ENCODE peak calls at places on chromosomes 16 and 17, in four cellular contexts. One of them, this sample, is unnamed.

GRCh38 chr17:78600181-78600651 is 23.0 kb upstream of the DNAH17 start:
- DNase-seq in K562: peak; percentile 10
- DNase-seq in HepG2: no peak
- DNase-seq in GM12878: no peak
- DNase-seq in this sample: no peak

GRCh38 chr16:65394306-65394705 is 272.4 kb upstream of the CDH11 start:
- DNase-seq in GM12878: no peak
- DNase-seq in K562: no peak
- DNase-seq in HepG2: no peak
- DNase-seq in this sample: no peak

GRCh38 chr17:74016504-74016903 is 187.0 kb upstream of the RPL38 start:
- DNase-seq in HepG2: no peak
- DNase-seq in K562: no peak
- DNase-seq in GM12878: no peak
- DNase-seq in this sample: no peak

GRCh38 chr17:79681628-79682261 is 49.0 kb upstream of the ENPP7 start:
- DNase-seq in GM12878: no peak
- DNase-seq in HepG2: no peak
- DNase-seq in K562: no peak
- DNase-seq in this sample: no peak

GRCh38 chr17:79987187-79987889 is 48.3 kb downstream of the TBC1D16 start:
- DNase-seq in K562: no peak
- DNase-seq in HepG2: peak; percentile 82
- DNase-seq in GM12878: no peak
- DNase-seq in this sample: no peak

GRCh38 chr16:22220714-22221113 is 14.6 kb downstream of the EEF2K start:
- DNase-seq in GM12878: no peak
- DNase-seq in K562: no peak
- DNase-seq in HepG2: no peak
- DNase-seq in this sample: no peak

GRCh38 chr17:82200743-82201497 is 11.7 kb downstream of the CCDC57 start:
- DNase-seq in HepG2: no peak
- DNase-seq in GM12878: no peak
- DNase-seq in K562: peak; percentile 88
- DNase-seq in this sample: no peak

GRCh38 chr16:53848277-53848942 is 144.5 kb downstream of the FTO start:
- DNase-seq in HepG2: peak; percentile 31
- DNase-seq in K562: no peak
- DNase-seq in GM12878: no peak
- DNase-seq in this sample: no peak

GRCh38 chr17:28878981-28879380 is 18.6 kb downstream of the FLOT2 start:
- DNase-seq in HepG2: peak; percentile 57
- DNase-seq in K562: peak; percentile 83
- DNase-seq in GM12878: no peak
- DNase-seq in this sample: peak; percentile 80

GRCh38 chr17:81710514-81711308 is 1.4 kb upstream of the SLC25A10 start:
- DNase-seq in GM12878: no peak
- DNase-seq in K562: no peak
- DNase-seq in HepG2: peak; percentile 34
- DNase-seq in this sample: no peak

GRCh38 chr17:82424001-82424862 is 5.8 kb upstream of the OGFOD3 start:
- DNase-seq in GM12878: no peak
- DNase-seq in HepG2: peak; percentile 72
- DNase-seq in K562: peak; percentile 78
- DNase-seq in this sample: peak; percentile 62

GRCh38 chr16:4393243-4393606 is 21.6 kb downstream of the VASN start:
- DNase-seq in GM12878: no peak
- DNase-seq in HepG2: no peak
- DNase-seq in K562: no peak
- DNase-seq in this sample: no peak

GRCh38 chr16:88716601-88717001 is 10.3 kb downstream of the CTU2 start:
- DNase-seq in HepG2: no peak
- DNase-seq in K562: no peak
- DNase-seq in GM12878: no peak
- DNase-seq in this sample: no peak

GRCh38 chr17:77471984-77472836 is 331.4 kb downstream of the SEC14L1 start:
- DNase-seq in GM12878: no peak
- DNase-seq in HepG2: no peak
- DNase-seq in K562: peak; percentile 41
- DNase-seq in this sample: no peak

GRCh38 chr16:56625140-56625942 is at the start of gene MT1E:
- DNase-seq in GM12878: no peak
- DNase-seq in K562: no peak
- DNase-seq in HepG2: peak; percentile 63
- DNase-seq in this sample: peak; percentile 67

GRCh38 chr17:36823850-36824677 is 113.2 kb upstream of the LHX1 start:
- DNase-seq in HepG2: no peak
- DNase-seq in GM12878: no peak
- DNase-seq in K562: no peak
- DNase-seq in this sample: no peak

GRCh38 chr16:77834600-77834963 is 46.2 kb downstream of the VAT1L start:
- DNase-seq in GM12878: no peak
- DNase-seq in HepG2: no peak
- DNase-seq in K562: no peak
- DNase-seq in this sample: no peak

GRCh38 chr17:13001991-13002615 is 15.7 kb downstream of the ELAC2 start:
- DNase-seq in K562: no peak
- DNase-seq in GM12878: no peak
- DNase-seq in HepG2: no peak
- DNase-seq in this sample: no peak

GRCh38 chr17:32141690-32142037 is 638 bp upstream of the RHOT1 start:
- DNase-seq in GM12878: no peak
- DNase-seq in K562: no peak
- DNase-seq in HepG2: no peak
- DNase-seq in this sample: no peak

GRCh38 chr17:63095879-63096278 is 129.8 kb downstream of the TANC2 start:
- DNase-seq in HepG2: no peak
- DNase-seq in K562: no peak
- DNase-seq in GM12878: no peak
- DNase-seq in this sample: no peak

GRCh38 chr17:17736205-17737183 is 55.2 kb downstream of the RAI1 start:
- DNase-seq in K562: no peak
- DNase-seq in HepG2: no peak
- DNase-seq in GM12878: no peak
- DNase-seq in this sample: no peak

GRCh38 chr17:75498726-75499213 is 16.6 kb downstream of the CASKIN2 start:
- DNase-seq in HepG2: no peak
- DNase-seq in K562: peak; percentile 42
- DNase-seq in GM12878: no peak
- DNase-seq in this sample: peak; percentile 34

GRCh38 chr17:82303944-82304808 is 13.2 kb downstream of the CD7 start:
- DNase-seq in GM12878: no peak
- DNase-seq in K562: peak; percentile 53
- DNase-seq in HepG2: no peak
- DNase-seq in this sample: no peak

GRCh38 chr16:4381072-4381934 is 9.7 kb downstream of the VASN start:
- DNase-seq in K562: no peak
- DNase-seq in GM12878: no peak
- DNase-seq in HepG2: no peak
- DNase-seq in this sample: no peak

GRCh38 chr17:29583324-29584248 is 5.9 kb downstream of the GIT1 start:
- DNase-seq in K562: no peak
- DNase-seq in GM12878: no peak
- DNase-seq in HepG2: no peak
- DNase-seq in this sample: no peak

GRCh38 chr16:70390774-70391173 is 44.1 kb downstream of the DDX19A start:
- DNase-seq in GM12878: no peak
- DNase-seq in K562: no peak
- DNase-seq in HepG2: no peak
- DNase-seq in this sample: no peak

GRCh38 chr17:5418858-5419355 is 555 bp downstream of the NUP88 start:
- DNase-seq in HepG2: peak; percentile 17
- DNase-seq in GM12878: peak; percentile 84
- DNase-seq in K562: peak; percentile 45
- DNase-seq in this sample: no peak

GRCh38 chr16:24088767-24089166 is 167.4 kb upstream of the CACNG3 start:
- DNase-seq in K562: no peak
- DNase-seq in HepG2: no peak
- DNase-seq in GM12878: no peak
- DNase-seq in this sample: no peak
- TF ChIP-seq CBFB in K562: no peak
- TF ChIP-seq CBFB in HepG2: no peak
- TF ChIP-seq CBFB in GM12878: no peak
- TF ChIP-seq CBFB in this sample: no peak

GRCh38 chr16:11248133-11248532 is 7.9 kb downstream of the SOCS1 start:
- DNase-seq in GM12878: no peak
- DNase-seq in K562: no peak
- DNase-seq in HepG2: no peak
- DNase-seq in this sample: no peak
- TF ChIP-seq CBFB in GM12878: no peak
- TF ChIP-seq CBFB in K562: no peak
- TF ChIP-seq CBFB in HepG2: no peak
- TF ChIP-seq CBFB in this sample: no peak

GRCh38 chr17:38922538-38923291 is 2.7 kb upstream of the LASP1NB start:
- DNase-seq in K562: peak; percentile 36
- DNase-seq in HepG2: no peak
- DNase-seq in GM12878: no peak
- DNase-seq in this sample: peak; percentile 53

GRCh38 chr17:38920374-38921291 is 4.8 kb upstream of the LASP1NB start:
- DNase-seq in GM12878: no peak
- DNase-seq in HepG2: no peak
- DNase-seq in K562: no peak
- DNase-seq in this sample: no peak

GRCh38 chr17:38925263-38925995 is at the start of gene LASP1NB:
- DNase-seq in K562: no peak
- DNase-seq in GM12878: no peak
- DNase-seq in HepG2: no peak
- DNase-seq in this sample: peak; percentile 71

GRCh38 chr17:38921756-38922411 is 3.5 kb upstream of the LASP1NB start:
- DNase-seq in HepG2: no peak
- DNase-seq in K562: no peak
- DNase-seq in GM12878: no peak
- DNase-seq in this sample: no peak

DNA sequence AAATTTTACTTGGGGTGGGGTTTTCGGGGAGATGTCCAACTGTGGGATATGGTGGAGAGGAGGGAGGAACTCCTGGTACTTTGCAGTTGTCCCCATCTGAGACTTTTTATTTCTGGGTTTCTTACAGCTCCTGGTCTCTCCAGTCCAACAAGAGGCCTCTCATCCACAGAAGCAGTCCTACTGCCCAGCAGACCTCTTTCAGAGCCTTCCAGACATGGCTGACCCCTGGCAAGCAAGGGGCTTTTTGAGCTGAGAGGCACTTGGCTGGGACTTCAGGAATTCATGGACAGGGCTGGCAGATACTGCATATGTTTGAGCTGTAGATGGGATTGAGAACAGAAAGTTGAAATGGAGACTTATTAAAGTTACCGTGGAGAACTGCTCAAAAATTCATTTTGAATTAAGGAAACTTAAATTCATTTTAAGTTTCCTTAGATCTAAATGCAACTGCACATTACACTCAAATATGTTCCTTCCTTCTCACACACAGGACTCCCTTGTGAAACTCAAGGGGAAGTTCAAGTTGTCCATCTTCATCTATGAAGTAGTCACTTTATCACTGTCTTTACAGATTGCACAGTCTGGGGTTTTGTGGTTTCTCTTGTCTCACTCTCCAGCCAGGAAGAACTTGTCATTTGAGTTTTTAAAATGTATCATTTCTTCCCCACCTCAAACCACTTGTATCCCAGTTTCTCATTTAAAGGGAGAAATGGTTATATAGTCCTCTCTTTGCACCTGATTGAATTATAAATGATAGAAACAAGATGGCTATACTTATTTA is 1.1 kb downstream of the LASP1NB start:
- DNase-seq in GM12878: no peak
- DNase-seq in HepG2: no peak
- DNase-seq in K562: peak; percentile 71
- DNase-seq in this sample: no peak
- TF ChIP-seq CBFB in GM12878: peak; percentile 32
- TF ChIP-seq CBFB in HepG2: no peak
- TF ChIP-seq CBFB in K562: no peak
- TF ChIP-seq CBFB in this sample: no peak

GRCh38 chr16:476039-476438 is 50.6 kb downstream of the RAB11FIP3 start:
- DNase-seq in K562: no peak
- DNase-seq in GM12878: no peak
- DNase-seq in HepG2: no peak
- DNase-seq in this sample: no peak

GRCh38 chr16:477287-477686 is 50.2 kb upstream of the CAPN15 start:
- DNase-seq in GM12878: no peak
- DNase-seq in K562: no peak
- DNase-seq in HepG2: no peak
- DNase-seq in this sample: no peak

GRCh38 chr16:473046-474043 is 47.9 kb downstream of the RAB11FIP3 start:
- DNase-seq in GM12878: no peak
- DNase-seq in K562: peak; percentile 45
- DNase-seq in HepG2: no peak
- DNase-seq in this sample: no peak

GRCh38 chr16:472199-472504 is 46.7 kb downstream of the RAB11FIP3 start:
- DNase-seq in HepG2: no peak
- DNase-seq in GM12878: no peak
- DNase-seq in K562: no peak
- DNase-seq in this sample: no peak

GRCh38 chr16:474420-475122 is 49.1 kb downstream of the RAB11FIP3 start:
- DNase-seq in GM12878: no peak
- DNase-seq in K562: no peak
- DNase-seq in HepG2: peak; percentile 87
- DNase-seq in this sample: no peak
- TF ChIP-seq CBFB in GM12878: no peak
- TF ChIP-seq CBFB in K562: no peak
- TF ChIP-seq CBFB in HepG2: peak; percentile 39
- TF ChIP-seq CBFB in this sample: no peak

GRCh38 chr16:12459401-12459791 is 344.3 kb downstream of the CPPED1 start:
- DNase-seq in GM12878: no peak
- DNase-seq in K562: no peak
- DNase-seq in HepG2: no peak
- DNase-seq in this sample: no peak
- TF ChIP-seq CBFB in GM12878: no peak
- TF ChIP-seq CBFB in K562: no peak
- TF ChIP-seq CBFB in HepG2: no peak
- TF ChIP-seq CBFB in this sample: no peak

GRCh38 chr16:25010542-25010941 is 4.6 kb downstream of the ARHGAP17 start:
- DNase-seq in K562: no peak
- DNase-seq in HepG2: no peak
- DNase-seq in GM12878: no peak
- DNase-seq in this sample: no peak

GRCh38 chr16:25013049-25013448 is 2.1 kb downstream of the ARHGAP17 start:
- DNase-seq in GM12878: no peak
- DNase-seq in HepG2: no peak
- DNase-seq in K562: no peak
- DNase-seq in this sample: no peak

GRCh38 chr16:25011891-25012499 is 3.2 kb downstream of the ARHGAP17 start:
- DNase-seq in HepG2: no peak
- DNase-seq in GM12878: no peak
- DNase-seq in K562: no peak
- DNase-seq in this sample: no peak

GRCh38 chr16:25013751-25014499 is 1.2 kb downstream of the ARHGAP17 start:
- DNase-seq in HepG2: no peak
- DNase-seq in GM12878: peak; percentile 80
- DNase-seq in K562: peak; percentile 31
- DNase-seq in this sample: no peak

GRCh38 chr16:25012525-25012991 is 2.6 kb downstream of the ARHGAP17 start:
- DNase-seq in HepG2: no peak
- DNase-seq in K562: no peak
- DNase-seq in GM12878: no peak
- DNase-seq in this sample: no peak
- TF ChIP-seq CBFB in HepG2: no peak
- TF ChIP-seq CBFB in K562: no peak
- TF ChIP-seq CBFB in GM12878: no peak
- TF ChIP-seq CBFB in this sample: no peak

GRCh38 chr16:16042076-16042475 is 92.7 kb downstream of the ABCC1 start:
- DNase-seq in GM12878: no peak
- DNase-seq in K562: no peak
- DNase-seq in HepG2: no peak
- DNase-seq in this sample: no peak
- TF ChIP-seq CBFB in GM12878: no peak
- TF ChIP-seq CBFB in K562: no peak
- TF ChIP-seq CBFB in HepG2: no peak
- TF ChIP-seq CBFB in this sample: no peak

This sample was measured in WTC11.